ENCODE peak calls at places on chromosomes 13 and 19, in ten cellular contexts. C is breast epithelium; E is GM23248; Z is psoas muscle; W is AG10803; L is CD8-positive, alpha-beta memory T cell; O is naive thymus-derived CD4-positive, alpha-beta T cell; A is lower leg skin; B is body of pancreas; J is BJ. N is an unnamed sample.

GRCh38 chr13:91741925-91742324 is 343.5 kb downstream of the GPC5 start:
- DNase-seq in C (no peak), E (no peak), Z (no peak), W (no peak), L (no peak), O (no peak), A (no peak), B (no peak), J (no peak), N (no peak)

GRCh38 chr13:32443111-32443510 is 15.2 kb upstream of the N4BP2L1 start:
- DNase-seq in C (no peak), E (peak), Z (no peak), W (peak), L (no peak), O (peak), A (no peak), B (peak), J (no peak), N (peak)

GRCh38 chr19:3154957-3155736 is 19.3 kb downstream of the GNA15 start:
- DNase-seq in C (no peak), E (peak), Z (peak), W (peak), L (peak), O (peak), A (peak), B (peak), J (peak), N (no peak)

GRCh38 chr13:31930901-31931522 is 100.6 kb upstream of the FRY start:
- DNase-seq in C (no peak), E (no peak), Z (no peak), W (no peak), L (no peak), O (no peak), A (no peak), B (peak), J (no peak), N (no peak)

GRCh38 chr13:95191821-95192220 is 109.4 kb downstream of the ABCC4 start:
- DNase-seq in C (no peak), E (peak), Z (peak), W (peak), L (peak), O (peak), A (peak), B (peak), J (no peak), N (peak)

GRCh38 chr19:51127755-51128154 is 3.0 kb downstream of the SIGLEC9 start:
- DNase-seq in C (no peak), E (peak), Z (no peak), W (peak), L (no peak), O (no peak), A (no peak), B (peak), J (no peak), N (no peak)

GRCh38 chr19:52987221-52987620 is 24.5 kb upstream of the ZNF816 start:
- DNase-seq in C (no peak), E (no peak), Z (no peak), W (no peak), L (no peak), O (no peak), A (peak), B (no peak), J (no peak), N (no peak)

GRCh38 chr13:97030705-97031452 is 36.6 kb upstream of the OXGR1 start:
- DNase-seq in C (no peak), E (peak), Z (no peak), W (peak), L (no peak), O (no peak), A (no peak), B (no peak), J (no peak), N (no peak)

GRCh38 chr19:46196410-46197124 is 33.0 kb upstream of the IGFL1 start:
- DNase-seq in C (no peak), E (no peak), Z (no peak), W (no peak), L (no peak), O (no peak), A (no peak), B (no peak), J (no peak), N (no peak)

GRCh38 chr19:35622750-35623149 is 6.1 kb upstream of the RBM42 start:
- DNase-seq in C (no peak), E (no peak), Z (no peak), W (no peak), L (no peak), O (no peak), A (no peak), B (no peak), J (no peak), N (no peak)

GRCh38 chr19:49506575-49507105 is 5.8 kb upstream of the FCGRT start:
- DNase-seq in C (no peak), E (peak), Z (peak), W (no peak), L (peak), O (peak), A (no peak), B (peak), J (no peak), N (no peak)

GRCh38 chr19:49456351-49456750 is 3.3 kb downstream of the ALDH16A1 start:
- DNase-seq in C (no peak), E (peak), Z (peak), W (peak), L (no peak), O (no peak), A (no peak), B (no peak), J (no peak), N (no peak)

GRCh38 chr13:93086329-93086728 is 140.3 kb upstream of the GPC6 start:
- DNase-seq in C (no peak), E (no peak), Z (no peak), W (no peak), L (no peak), O (no peak), A (no peak), B (no peak), J (no peak), N (no peak)

DNA sequence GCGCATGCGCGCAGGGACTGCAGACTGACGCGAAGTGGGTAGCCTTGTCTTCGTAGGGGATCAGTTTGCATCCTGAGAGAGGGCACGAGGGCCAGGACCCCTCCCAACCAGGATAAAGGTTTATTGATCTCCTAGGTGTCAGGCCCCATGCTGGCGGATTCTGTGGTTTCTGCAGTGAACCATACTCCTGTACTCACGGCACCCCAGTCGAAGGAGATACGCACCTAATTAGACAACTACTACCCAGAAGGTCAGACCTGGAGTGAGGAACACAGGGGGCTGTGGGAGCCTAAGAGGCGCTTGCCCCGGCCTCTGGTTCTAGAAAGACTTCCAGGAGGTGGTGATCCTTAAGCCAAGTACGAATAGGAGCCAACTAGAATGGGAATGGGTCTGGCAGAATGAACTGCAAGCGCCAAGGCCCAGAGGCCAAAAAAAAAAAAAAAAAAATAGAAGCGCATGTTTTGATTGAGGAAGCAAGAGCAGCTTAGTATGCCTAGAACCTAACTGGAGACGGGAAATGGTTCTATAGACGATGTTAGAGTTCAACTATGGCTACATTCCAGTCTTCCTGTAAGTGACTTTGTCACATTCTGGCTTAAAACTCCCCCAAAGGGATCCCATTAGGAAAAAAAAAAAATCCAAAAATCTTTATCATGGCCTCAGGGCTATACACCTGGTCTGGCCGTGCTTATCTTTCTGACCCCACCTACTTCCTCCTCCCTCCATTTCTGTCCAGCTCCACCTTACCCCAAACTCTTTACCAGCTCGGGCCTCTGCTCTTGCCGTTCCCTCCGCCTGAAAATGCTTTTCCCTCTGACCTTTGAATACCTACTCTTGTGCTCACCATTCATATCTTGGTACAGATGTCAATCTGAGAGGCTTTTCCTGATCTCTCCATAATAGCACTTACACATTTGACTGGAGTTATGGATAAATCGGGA is 902 bp upstream of the ZNF428 start:
- DNase-seq in C (no peak), E (no peak), Z (no peak), W (no peak), L (peak), O (no peak), A (no peak), B (no peak), J (no peak), N (no peak)
- H3K4me3 ChIP-seq in C (peak), E (peak), Z (peak), W (peak), L (peak), O (peak), A (peak), B (peak), J (peak), N (peak)

DNA sequence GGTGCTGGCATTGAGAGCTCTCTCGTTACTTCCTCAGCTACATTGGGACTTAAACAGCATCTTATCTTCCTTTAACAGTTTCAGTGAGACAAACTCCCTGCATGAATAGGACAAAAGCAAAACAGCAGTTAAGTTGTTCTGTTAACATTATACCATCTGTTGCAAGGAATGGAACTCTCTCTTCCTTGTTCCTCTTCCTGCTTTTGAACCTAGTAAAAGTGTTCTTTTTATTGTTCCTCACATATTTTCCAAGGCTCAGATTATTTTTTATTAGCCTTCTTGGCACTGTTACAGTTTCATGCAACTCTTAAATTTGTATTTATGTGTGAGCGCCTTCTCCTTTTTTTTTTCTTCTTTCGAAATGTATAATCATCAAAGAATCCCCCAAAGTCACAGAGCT is 202.6 kb upstream of the UFM1 start:
- DNase-seq in C (no peak), E (no peak), Z (no peak), W (no peak), L (no peak), O (no peak), A (no peak), B (no peak), J (no peak), N (peak)
- H3K4me3 ChIP-seq in C (no peak), E (no peak), Z (no peak), W (no peak), L (no peak), O (no peak), A (no peak), B (no peak), J (no peak), N (no peak)

GRCh38 chr19:32437096-32437495 is 31.5 kb downstream of the DPY19L3 start:
- DNase-seq in C (no peak), E (no peak), Z (no peak), W (no peak), L (no peak), O (no peak), A (no peak), B (no peak), J (no peak), N (no peak)
- H3K4me3 ChIP-seq in C (no peak), E (no peak), Z (no peak), W (no peak), L (no peak), O (no peak), A (no peak), B (no peak), J (no peak), N (no peak)

GRCh38 chr19:12884926-12885748 is 1.9 kb downstream of the KLF1 start:
- DNase-seq in C (peak), E (peak), Z (peak), W (peak), L (peak), O (peak), A (peak), B (peak), J (no peak), N (peak)

GRCh38 chr19:12884202-12884601 is 2.8 kb downstream of the KLF1 start:
- DNase-seq in C (no peak), E (no peak), Z (no peak), W (no peak), L (no peak), O (no peak), A (no peak), B (no peak), J (no peak), N (no peak)

GRCh38 chr19:12884627-12884925 is 2.4 kb downstream of the KLF1 start:
- DNase-seq in C (no peak), E (no peak), Z (no peak), W (no peak), L (no peak), O (no peak), A (no peak), B (no peak), J (no peak), N (no peak)

GRCh38 chr19:12886943-12887747 is at the start of gene KLF1:
- DNase-seq in C (no peak), E (no peak), Z (no peak), W (no peak), L (no peak), O (no peak), A (no peak), B (no peak), J (no peak), N (no peak)

DNA sequence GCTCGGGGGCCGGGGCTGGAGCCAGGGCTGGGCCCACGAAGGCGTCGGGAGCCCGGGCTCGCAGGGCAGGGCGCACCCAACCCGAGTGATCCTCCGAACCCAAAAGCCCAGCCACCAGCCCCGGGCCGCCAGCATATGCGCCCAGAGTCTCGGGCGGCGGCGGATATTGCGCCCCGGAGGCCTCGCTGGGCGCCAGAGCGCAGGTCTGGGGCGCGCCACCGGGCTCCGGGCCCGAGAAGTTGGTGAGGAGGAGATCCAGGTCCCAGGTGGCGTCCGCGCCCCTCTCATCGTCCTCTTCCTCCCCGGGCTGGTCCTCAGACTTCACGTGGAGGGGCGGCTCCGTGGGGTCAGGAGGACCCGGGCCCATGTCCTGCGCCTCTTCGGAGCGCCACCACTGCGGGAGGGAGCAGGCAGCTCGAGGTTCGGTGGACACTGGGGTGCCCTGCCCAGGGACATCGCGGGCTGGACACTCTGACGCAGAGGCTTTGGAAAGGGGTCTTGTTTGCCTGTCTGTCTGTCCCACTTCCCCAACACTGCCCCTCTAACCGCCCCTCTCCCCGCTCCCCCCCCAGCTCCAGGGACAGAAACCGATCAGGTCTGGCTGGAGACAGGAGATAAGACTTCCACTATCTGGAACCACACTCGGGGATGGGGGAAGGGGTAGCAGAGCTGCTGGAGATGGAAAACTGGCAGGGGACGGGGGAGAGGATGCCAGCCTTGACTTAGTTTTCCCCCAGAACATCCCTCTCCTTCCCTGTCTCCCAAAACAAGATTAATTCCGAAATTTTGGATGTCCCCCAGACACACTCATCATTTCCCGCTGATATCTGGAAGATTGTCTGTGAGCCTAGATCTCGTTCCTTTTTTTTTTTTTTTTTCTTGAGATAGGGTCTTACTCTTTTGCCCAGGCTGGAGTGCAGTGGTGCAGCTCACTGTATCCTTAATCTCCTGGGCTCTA is 973 bp downstream of the KLF1 start:
- DNase-seq in C (no peak), E (no peak), Z (no peak), W (no peak), L (no peak), O (no peak), A (no peak), B (no peak), J (no peak), N (no peak)
- H3K4me3 ChIP-seq in C (peak), E (peak), Z (peak), W (no peak), L (peak), O (peak), A (no peak), B (peak), J (no peak), N (peak)

GRCh38 chr19:41863209-41863931 is 3.3 kb downstream of the RPS19 start:
- DNase-seq in C (no peak), E (no peak), Z (peak), W (no peak), L (no peak), O (no peak), A (no peak), B (no peak), J (no peak), N (no peak)

GRCh38 chr19:41861846-41862245 is 1.8 kb downstream of the RPS19 start:
- DNase-seq in C (no peak), E (no peak), Z (peak), W (no peak), L (no peak), O (no peak), A (no peak), B (no peak), J (no peak), N (no peak)

GRCh38 chr19:41864374-41864773 is 4.3 kb downstream of the RPS19 start:
- DNase-seq in C (no peak), E (no peak), Z (peak), W (no peak), L (no peak), O (no peak), A (no peak), B (no peak), J (no peak), N (no peak)

GRCh38 chr19:41861098-41861768 is 1.2 kb downstream of the RPS19 start:
- DNase-seq in C (no peak), E (no peak), Z (no peak), W (peak), L (no peak), O (no peak), A (no peak), B (no peak), J (no peak), N (no peak)

DNA sequence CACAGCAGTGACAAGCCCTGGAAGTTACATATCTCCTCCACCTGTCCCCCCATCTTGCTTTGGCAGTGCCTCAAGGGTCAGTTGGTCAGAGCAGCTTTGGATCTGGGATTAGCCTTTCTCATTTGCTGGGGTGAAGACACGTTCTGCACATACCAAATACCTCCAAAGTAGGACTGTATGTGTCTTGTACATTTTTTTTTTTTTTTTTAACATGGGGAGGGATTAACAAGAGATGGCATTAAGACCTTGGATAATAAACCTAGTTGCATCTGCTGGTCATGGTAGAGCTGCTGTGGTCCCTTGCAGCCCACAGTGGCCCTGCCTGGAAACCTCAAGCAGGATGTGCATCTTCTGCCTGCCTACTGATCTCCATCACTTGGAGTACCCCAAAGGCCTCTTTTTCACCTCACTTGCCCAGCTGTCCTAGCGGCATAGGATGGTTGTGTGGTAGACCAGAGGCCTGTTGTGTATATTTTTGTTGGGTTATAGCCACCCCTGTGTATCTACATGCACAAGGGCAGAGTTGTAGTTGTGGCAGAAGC is 2.5 kb downstream of the RPS19 start:
- DNase-seq in C (no peak), E (no peak), Z (peak), W (no peak), L (no peak), O (no peak), A (no peak), B (no peak), J (no peak), N (no peak)
- H3K4me3 ChIP-seq in C (no peak), E (peak), Z (peak), W (peak), L (peak), O (no peak), A (no peak), B (no peak), J (no peak), N (no peak)

DNA sequence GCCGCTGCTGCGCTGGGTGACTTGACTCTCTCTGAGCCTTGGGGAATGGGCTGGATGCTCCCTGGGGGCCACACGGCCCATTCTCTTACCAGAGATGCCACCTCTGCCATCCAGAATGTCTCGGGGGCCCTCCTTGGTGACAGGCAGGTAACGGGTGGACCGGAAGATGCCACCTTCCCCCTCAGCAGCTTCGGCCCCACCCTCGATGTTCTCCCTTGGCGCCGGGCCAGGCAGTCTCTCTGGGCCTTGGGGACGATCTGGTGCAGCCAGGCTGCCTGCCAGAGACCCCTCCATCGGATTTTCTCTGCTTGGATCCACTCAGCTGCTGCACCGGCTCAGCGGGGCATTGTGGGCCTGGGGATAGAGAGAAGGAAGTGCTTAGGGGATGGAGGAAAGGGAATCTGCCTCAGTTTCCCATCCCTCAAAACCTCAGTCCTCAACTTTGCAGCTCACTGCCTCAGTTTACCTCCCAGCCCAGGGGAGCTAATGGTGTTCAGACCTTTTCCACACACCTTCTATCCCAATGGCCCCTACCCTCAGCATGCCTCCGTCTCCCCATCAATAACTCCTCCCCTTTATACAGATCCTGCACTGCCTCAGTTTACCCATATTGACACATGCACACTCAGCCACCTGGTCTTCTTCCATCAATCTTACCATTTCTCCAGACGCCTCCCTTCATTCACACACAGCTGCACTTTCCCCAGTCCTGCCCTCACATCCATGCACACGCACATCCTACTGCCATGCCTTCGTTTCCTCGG is 1.6 kb downstream of the WIZ start:
- DNase-seq in C (no peak), E (no peak), Z (peak), W (peak), L (no peak), O (no peak), A (no peak), B (no peak), J (no peak), N (no peak)
- H3K4me3 ChIP-seq in C (no peak), E (no peak), Z (peak), W (peak), L (no peak), O (no peak), A (no peak), B (no peak), J (no peak), N (no peak)